ENCODE peak calls at places on chromosomes 16 and 17, in ten cellular contexts. Z is head of caudate nucleus; P is T follicular helper cell; I is activated CD4-positive, alpha-beta T cell treated with anti-CD3 and anti-CD28 coated beads, Interleukin-2, amount 50 U/mL, for 48 hours; A is astrocyte of the spinal cord; W is NCI-H2081; B is effector CD4-positive, alpha-beta T cell; M is HAP-1; D is T1000; O is activated CD4-positive, CD25-positive, alpha-beta regulatory T cell. R is an unnamed sample.
A peak's percentile ranks its signal among the peaks of the same experiment; 100 is the strongest.

GRCh38 chr17:83193336-83194188 is 114.2 kb downstream of the METRNL start:
- DNase-seq in P (no peak), Z (no peak), O (no peak), M (no peak), B (no peak), W (no peak), D (no peak), I (no peak), A (peak; percentile 22), R (no peak)

GRCh38 chr16:21950782-21951521 is 2.2 kb upstream of the UQCRC2 start:
- DNase-seq in A (peak; percentile 32), W (peak; percentile 4), M (no peak), D (no peak), P (no peak), Z (peak; percentile 7), O (no peak), I (no peak), B (no peak), R (no peak)

GRCh38 chr16:10093564-10093963 is 88.7 kb downstream of the GRIN2A start:
- DNase-seq in O (no peak), W (no peak), D (no peak), M (no peak), Z (no peak), B (no peak), P (no peak), I (no peak), A (no peak), R (no peak)

GRCh38 chr16:47196457-47196856 is 52.7 kb upstream of the NETO2 start:
- DNase-seq in A (no peak), P (no peak), M (no peak), W (no peak), O (no peak), Z (no peak), B (no peak), I (no peak), D (no peak), R (no peak)

GRCh38 chr17:57622886-57623433 is 122.1 kb downstream of the CCDC182 start:
- DNase-seq in B (no peak), Z (peak; percentile 56), P (no peak), A (peak; percentile 81), W (no peak), M (no peak), I (peak; percentile 44), D (peak; percentile 82), O (no peak), R (no peak)

GRCh38 chr17:72494576-72494975 is 373.8 kb downstream of the SOX9 start:
- DNase-seq in A (no peak), B (no peak), D (no peak), P (no peak), O (no peak), Z (no peak), W (no peak), I (no peak), M (no peak), R (no peak)

GRCh38 chr17:74748279-74748528 is 224 bp upstream of the NHERF1 start:
- DNase-seq in A (no peak), W (no peak), Z (no peak), P (no peak), I (no peak), O (no peak), B (no peak), D (no peak), M (no peak), R (no peak)

GRCh38 chr16:85205747-85206471 is 93.6 kb upstream of the CIBAR2 start:
- DNase-seq in O (no peak), B (no peak), W (no peak), Z (no peak), A (no peak), D (no peak), M (no peak), I (no peak), P (no peak), R (no peak)

GRCh38 chr16:4180511-4180910 is 61.4 kb downstream of the SRL start:
- DNase-seq in M (no peak), B (no peak), Z (no peak), O (no peak), D (no peak), I (no peak), P (no peak), W (no peak), A (no peak), R (no peak)

GRCh38 chr17:58312021-58312630 is 16.5 kb downstream of the TSPOAP1 start:
- DNase-seq in O (no peak), P (no peak), I (no peak), A (no peak), D (no peak), Z (no peak), W (no peak), B (no peak), M (no peak), R (no peak)

GRCh38 chr16:67173808-67174705 is 3.7 kb downstream of the NOL3 start:
- DNase-seq in A (peak; percentile 82), W (peak; percentile 68), P (peak; percentile 47), Z (peak; percentile 87), M (peak; percentile 64), I (peak; percentile 79), D (peak; percentile 65), B (peak; percentile 61), O (peak; percentile 41), R (peak; percentile 88)

GRCh38 chr17:8150194-8151119 is 1.7 kb downstream of the PER1 start:
- DNase-seq in Z (no peak), M (no peak), W (no peak), O (no peak), P (no peak), D (no peak), B (peak; percentile 6), I (no peak), A (no peak), R (no peak)

GRCh38 chr17:72567774-72568173 is 447.0 kb downstream of the SOX9 start:
- DNase-seq in W (peak; percentile 33), A (no peak), M (no peak), I (no peak), P (no peak), B (no peak), Z (no peak), O (no peak), D (no peak), R (no peak)

GRCh38 chr17:60086822-60087591 is 8.3 kb upstream of the HEATR6 start:
- DNase-seq in D (no peak), A (peak; percentile 47), O (no peak), I (no peak), P (no peak), M (no peak), Z (no peak), B (no peak), W (no peak), R (no peak)

GRCh38 chr17:62641101-62641500 is 13.6 kb downstream of the MRC2 start:
- DNase-seq in B (no peak), Z (no peak), O (no peak), M (no peak), A (no peak), W (no peak), P (no peak), D (no peak), I (no peak), R (no peak)

GRCh38 chr16:88406096-88407041 is 23.6 kb downstream of the ZNF469 start:
- DNase-seq in W (no peak), I (no peak), D (no peak), O (no peak), A (no peak), B (no peak), Z (no peak), P (no peak), M (no peak), R (no peak)

GRCh38 chr17:28405632-28406477 is at the start of gene SLC46A1:
- DNase-seq in O (no peak), D (no peak), W (peak; percentile 41), P (no peak), M (peak; percentile 71), Z (peak; percentile 80), I (peak; percentile 80), B (no peak), A (peak; percentile 5), R (peak; percentile 48)

GRCh38 chr17:66740226-66740625 is 94.7 kb upstream of the CACNG5 start:
- DNase-seq in P (no peak), A (no peak), D (no peak), W (no peak), I (no peak), O (no peak), M (no peak), B (no peak), Z (no peak), R (no peak)

GRCh38 chr17:7445011-7445927 is at the start of gene CHRNB1:
- DNase-seq in P (no peak), I (peak; percentile 34), B (no peak), A (peak; percentile 10), D (no peak), W (no peak), O (peak; percentile 14), M (no peak), Z (peak; percentile 64), R (no peak)

GRCh38 chr16:52372313-52372712 is 174.6 kb downstream of the TOX3 start:
- DNase-seq in M (no peak), D (no peak), Z (no peak), I (no peak), B (no peak), A (no peak), P (no peak), W (no peak), O (no peak), R (no peak)

GRCh38 chr17:17088104-17088485 is 45.8 kb downstream of the MPRIP start:
- DNase-seq in D (no peak), I (no peak), A (no peak), P (no peak), M (no peak), W (no peak), Z (peak; percentile 86), B (no peak), O (no peak), R (no peak)

GRCh38 chr17:47800686-47801085 is 20.9 kb downstream of the OSBPL7 start:
- DNase-seq in I (no peak), W (no peak), M (no peak), D (no peak), O (no peak), Z (no peak), B (no peak), P (no peak), A (no peak), R (no peak)

GRCh38 chr16:28261916-28262315 is 30.4 kb upstream of the SBK1 start:
- DNase-seq in A (no peak), P (no peak), O (no peak), W (no peak), I (no peak), Z (no peak), D (no peak), M (no peak), B (no peak), R (no peak)

GRCh38 chr17:13480877-13481276 is 120.9 kb downstream of the HS3ST3A1 start:
- DNase-seq in I (no peak), D (no peak), O (no peak), B (no peak), A (no peak), Z (no peak), W (no peak), M (no peak), P (no peak), R (no peak)

GRCh38 chr17:79651751-79652150 is 40.9 kb upstream of the RBFOX3 start:
- DNase-seq in I (no peak), M (no peak), O (no peak), B (no peak), W (no peak), A (no peak), P (no peak), D (no peak), Z (no peak), R (peak; percentile 2)

GRCh38 chr16:11181242-11181888 is 74.6 kb downstream of the SOCS1 start:
- DNase-seq in M (no peak), A (no peak), O (no peak), B (no peak), W (no peak), I (no peak), P (no peak), Z (no peak), D (no peak), R (peak; percentile 46)

GRCh38 chr17:27296427-27296979 is 2.6 kb downstream of the WSB1 start:
- DNase-seq in D (no peak), Z (no peak), B (no peak), M (no peak), I (no peak), O (no peak), W (no peak), A (peak; percentile 36), P (no peak), R (no peak)

GRCh38 chr17:19370493-19370960 is 7.8 kb upstream of the MAPK7 start:
- DNase-seq in W (no peak), Z (no peak), D (no peak), O (no peak), M (no peak), B (no peak), I (no peak), P (no peak), A (no peak), R (no peak)